ENCODE peak calls at places on chromosomes 6 and 20, in ten cellular contexts. L is stimulated activated CD8-positive, alpha-beta memory T cell treated with anti-CD3 and anti-CD28 coated beads, Interleukin-2, amount 100 ng/mL, for 48 hours; F is non-pigmented ciliary epithelial cell; K is fibroblast of the conjunctiva; I is uterus; D is stimulated activated CD4-positive, alpha-beta T cell treated with anti-CD3 and anti-CD28 coated beads, Interleukin-4, amount 100 ng/mL, for 48 hours; B is psoas muscle; M is nephron progenitor cell; X is iris pigment epithelial cell; E is activated T-cell treated with anti-CD3 and anti-CD28 coated beads, Interleukin-2, amount 50 U/mL, for 1 hour. J is an unnamed sample.

GRCh38 chr20:64156136-64156885 is 7.9 kb upstream of the MYT1 start:
- DNase-seq in D (no peak), B (no peak), L (no peak), F (no peak), M (peak), I (no peak), K (no peak), X (no peak), E (no peak), J (peak)

GRCh38 chr6:12313992-12314589 is 23.9 kb downstream of the EDN1 start:
- DNase-seq in L (no peak), I (no peak), K (no peak), M (no peak), F (no peak), E (no peak), X (peak), B (no peak), D (no peak), J (peak)

GRCh38 chr20:17888044-17888443 is 80.5 kb downstream of the SNX5 start:
- DNase-seq in D (no peak), F (no peak), I (no peak), B (no peak), K (no peak), X (no peak), L (no peak), M (no peak), E (no peak), J (no peak)

GRCh38 chr6:77425676-77426075 is 37.6 kb downstream of the HTR1B start:
- DNase-seq in D (no peak), M (no peak), B (no peak), I (no peak), X (peak), L (no peak), K (peak), F (no peak), E (no peak), J (no peak)

GRCh38 chr6:157760589-157761330 is 62.3 kb upstream of the SNX9 start:
- DNase-seq in K (peak), E (peak), M (no peak), D (no peak), F (no peak), L (no peak), X (peak), B (no peak), I (peak), J (no peak)

GRCh38 chr6:12546659-12546987 is 169.9 kb upstream of the PHACTR1 start:
- DNase-seq in X (no peak), L (no peak), F (no peak), K (no peak), E (no peak), I (no peak), D (no peak), B (no peak), M (no peak), J (no peak)

GRCh38 chr6:144744720-144745119 is 459.6 kb downstream of the UTRN start:
- DNase-seq in D (no peak), K (no peak), X (no peak), E (no peak), L (no peak), M (no peak), F (no peak), I (no peak), B (no peak), J (no peak)

GRCh38 chr6:52013035-52013434 is 74.4 kb downstream of the PKHD1 start:
- DNase-seq in E (no peak), K (peak), M (no peak), B (no peak), L (no peak), X (no peak), F (no peak), D (no peak), I (no peak), J (no peak)

GRCh38 chr20:5393218-5393870 is 76.6 kb upstream of the PROKR2 start:
- DNase-seq in K (no peak), L (no peak), I (no peak), E (no peak), X (no peak), B (no peak), M (no peak), D (no peak), F (no peak), J (no peak)

GRCh38 chr6:21601932-21602390 is 8.4 kb downstream of the SOX4 start:
- DNase-seq in K (no peak), I (no peak), F (no peak), E (no peak), M (no peak), L (no peak), B (no peak), D (no peak), X (no peak), J (no peak)

GRCh38 chr6:140175486-140175885 is 801.0 kb upstream of the CITED2 start:
- DNase-seq in L (no peak), D (no peak), E (no peak), K (no peak), I (no peak), B (no peak), M (no peak), F (no peak), X (peak), J (no peak)

GRCh38 chr6:1390805-1391511 is 1.6 kb downstream of the FOXF2 start:
- DNase-seq in E (no peak), D (no peak), X (peak), F (no peak), M (peak), K (no peak), L (no peak), I (no peak), B (no peak), J (peak)

GRCh38 chr6:4351857-4352669 is 216.7 kb upstream of the ECI2 start:
- DNase-seq in F (peak), X (peak), D (no peak), L (no peak), M (no peak), E (no peak), I (peak), B (peak), K (peak), J (peak)

GRCh38 chr20:31740208-31740607 is 1.1 kb downstream of the TPX2 start:
- DNase-seq in K (no peak), X (peak), M (no peak), E (no peak), I (no peak), L (no peak), F (no peak), D (no peak), B (no peak), J (no peak)

GRCh38 chr6:157595768-157596167 is 214.8 kb downstream of the ZDHHC14 start:
- DNase-seq in B (no peak), L (no peak), K (no peak), M (no peak), E (no peak), D (no peak), X (no peak), F (no peak), I (no peak), J (no peak)